ENCODE peak calls at places on chromosomes 2 and 18, in five cellular contexts. B is suprapubic skin, H is GM12891, T is breast epithelium, Q is stomach. R is an unnamed sample.

GRCh38 chr18:10798727-10799435 is 273.1 kb downstream of the NAPG start:
- DNase-seq in B (no peak), H (no peak), T (no peak), Q (no peak), R (no peak)

GRCh38 chr2:21118302-21118920 is 5.4 kb upstream of the TDRD15 start:
- DNase-seq in B (no peak), H (no peak), T (no peak), Q (no peak), R (no peak)

GRCh38 chr2:57906152-57906732 is 140.4 kb upstream of the VRK2 start:
- DNase-seq in B (no peak), H (no peak), T (no peak), Q (no peak), R (peak)

GRCh38 chr2:16225545-16225944 is 285.2 kb downstream of the MYCN start:
- DNase-seq in B (no peak), H (no peak), T (no peak), Q (no peak), R (no peak)

GRCh38 chr2:85668009-85668856 is at the start of gene SFTPB:
- DNase-seq in B (peak), H (no peak), T (no peak), Q (no peak), R (no peak)

GRCh38 chr2:219325136-219325535 is 7.4 kb downstream of the RESP18 start:
- DNase-seq in B (no peak), H (no peak), T (no peak), Q (no peak), R (no peak)

GRCh38 chr2:42980764-42981416 is 188.5 kb upstream of the HAAO start:
- DNase-seq in B (peak), H (no peak), T (no peak), Q (no peak), R (no peak)

GRCh38 chr18:66894851-66895250 is 291.0 kb upstream of the CDH19 start:
- DNase-seq in B (no peak), H (no peak), T (no peak), Q (no peak), R (no peak)

GRCh38 chr2:36797324-36798070 is 101.0 kb downstream of the VIT start:
- DNase-seq in B (no peak), H (no peak), T (no peak), Q (no peak), R (no peak)

GRCh38 chr18:69935319-69936190 is 12.1 kb downstream of the CD226 start:
- DNase-seq in B (no peak), H (no peak), T (peak), Q (peak), R (no peak)

GRCh38 chr2:184769038-184769437 is 170.7 kb downstream of the ZNF804A start:
- DNase-seq in B (no peak), H (no peak), T (no peak), Q (no peak), R (no peak)

GRCh38 chr2:239245872-239246701 is 154.7 kb downstream of the HDAC4 start:
- DNase-seq in B (peak), H (no peak), T (no peak), Q (peak), R (no peak)

GRCh38 chr2:216695401-216695821 is at the start of gene IGFBP5:
- DNase-seq in B (peak), H (no peak), T (peak), Q (peak), R (no peak)
- TF ChIP-seq POLR2AphosphoS5 in B (peak), H (no peak), T (peak), Q (peak), R (no peak)

GRCh38 chr2:171161425-171162289 is 964 bp upstream of the TLK1 start:
- DNase-seq in B (no peak), H (no peak), T (no peak), Q (no peak), R (no peak)

GRCh38 chr2:171160630-171161424 is at the start of gene TLK1:
- DNase-seq in B (peak), H (peak), T (peak), Q (peak), R (peak)

GRCh38 chr2:171160119-171160629 is 519 bp downstream of the TLK1 start:
- DNase-seq in B (peak), H (peak), T (peak), Q (peak), R (peak)

GRCh38 chr2:171165967-171166327 is 5.3 kb upstream of the TLK1 start:
- DNase-seq in B (no peak), H (no peak), T (no peak), Q (no peak), R (no peak)

GRCh38 chr2:171163261-171163660 is 2.6 kb upstream of the TLK1 start:
- DNase-seq in B (no peak), H (no peak), T (no peak), Q (no peak), R (no peak)
- TF ChIP-seq POLR2AphosphoS5 in B (no peak), H (no peak), T (no peak), Q (no peak), R (no peak)

DNA sequence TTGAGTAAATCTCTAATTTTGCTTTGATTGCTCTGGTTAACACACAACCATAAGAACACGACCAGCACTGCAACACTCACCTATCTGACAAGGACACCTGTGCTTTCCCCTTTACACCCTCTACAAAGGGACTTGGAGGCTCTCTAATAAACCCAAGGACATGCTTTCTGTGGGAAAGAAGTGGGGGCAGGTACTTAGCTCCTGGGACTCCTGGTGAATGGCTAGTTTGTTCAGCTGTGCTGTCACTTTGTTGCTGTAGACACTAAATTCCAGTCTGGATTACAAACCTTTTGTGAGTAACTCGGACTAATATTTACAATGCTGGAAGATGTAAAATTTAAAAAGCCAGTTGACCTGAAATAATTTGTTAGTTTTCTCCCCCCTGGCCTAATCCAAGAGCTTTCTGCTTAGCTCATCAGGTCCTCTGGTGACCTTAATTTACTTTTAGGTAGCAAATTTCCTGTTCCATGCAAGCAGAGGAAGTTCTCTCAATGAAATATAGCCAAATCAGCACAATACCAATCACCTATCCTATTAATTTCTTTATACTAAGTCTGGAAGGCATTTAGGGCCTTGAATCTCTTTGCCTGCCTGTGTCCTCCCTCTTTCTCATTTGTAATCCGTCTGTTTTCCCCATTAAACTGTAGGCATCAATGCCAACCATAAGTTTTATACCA is 67.5 kb downstream of the PLCL1 start:
- DNase-seq in B (no peak), H (no peak), T (no peak), Q (no peak), R (no peak)
- TF ChIP-seq POLR2AphosphoS5 in B (no peak), H (no peak), T (no peak), Q (no peak), R (no peak)

GRCh38 chr2:230330206-230330605 is 3.2 kb downstream of the SP140L start:
- DNase-seq in B (no peak), H (no peak), T (no peak), Q (no peak), R (no peak)

GRCh38 chr2:230325316-230326243 is 1.4 kb upstream of the SP140L start:
- DNase-seq in B (no peak), H (no peak), T (no peak), Q (no peak), R (no peak)

GRCh38 chr2:230328155-230328458 is 1.1 kb downstream of the SP140L start:
- DNase-seq in B (no peak), H (no peak), T (no peak), Q (no peak), R (no peak)

GRCh38 chr2:230326453-230327417 is at the start of gene SP140L:
- DNase-seq in B (no peak), H (peak), T (peak), Q (peak), R (peak)

DNA sequence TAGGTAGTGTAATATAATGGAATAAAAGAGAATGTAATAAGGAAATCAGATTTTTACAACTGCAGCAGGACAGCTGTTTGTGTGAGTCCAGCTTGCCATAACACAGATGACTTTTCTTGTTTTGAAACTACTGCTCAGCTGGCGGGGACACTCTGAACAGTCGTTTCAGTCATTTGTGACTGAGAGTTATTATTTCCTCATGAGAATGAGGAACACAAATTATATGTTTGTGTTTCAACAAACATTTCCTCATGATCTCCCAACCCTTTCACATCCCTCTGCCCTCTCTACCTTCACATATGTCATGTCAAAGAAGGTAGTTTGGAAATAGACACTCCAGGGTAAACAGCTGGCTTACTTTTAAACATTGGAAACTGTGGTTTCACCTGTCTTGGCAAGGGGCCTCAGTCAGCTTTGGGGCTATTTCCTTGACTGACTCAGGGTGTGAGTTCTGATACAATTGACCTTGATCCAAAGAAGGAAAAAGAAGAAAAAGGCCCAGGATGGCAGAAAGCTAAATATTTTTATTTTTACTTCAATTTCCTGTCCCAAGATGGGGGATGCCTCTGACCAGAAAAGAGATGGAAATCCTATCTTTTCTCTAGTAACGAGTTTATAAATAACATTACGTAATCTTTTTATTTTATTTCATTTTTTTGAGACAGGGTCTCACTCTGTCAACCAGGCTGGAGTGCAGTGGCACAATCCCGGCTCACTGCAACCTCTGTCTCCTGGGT is 593 bp downstream of the SP140L start:
- DNase-seq in B (no peak), H (no peak), T (no peak), Q (no peak), R (no peak)
- TF ChIP-seq POLR2AphosphoS5 in B (no peak), H (no peak), T (no peak), Q (no peak), R (no peak)

DNA sequence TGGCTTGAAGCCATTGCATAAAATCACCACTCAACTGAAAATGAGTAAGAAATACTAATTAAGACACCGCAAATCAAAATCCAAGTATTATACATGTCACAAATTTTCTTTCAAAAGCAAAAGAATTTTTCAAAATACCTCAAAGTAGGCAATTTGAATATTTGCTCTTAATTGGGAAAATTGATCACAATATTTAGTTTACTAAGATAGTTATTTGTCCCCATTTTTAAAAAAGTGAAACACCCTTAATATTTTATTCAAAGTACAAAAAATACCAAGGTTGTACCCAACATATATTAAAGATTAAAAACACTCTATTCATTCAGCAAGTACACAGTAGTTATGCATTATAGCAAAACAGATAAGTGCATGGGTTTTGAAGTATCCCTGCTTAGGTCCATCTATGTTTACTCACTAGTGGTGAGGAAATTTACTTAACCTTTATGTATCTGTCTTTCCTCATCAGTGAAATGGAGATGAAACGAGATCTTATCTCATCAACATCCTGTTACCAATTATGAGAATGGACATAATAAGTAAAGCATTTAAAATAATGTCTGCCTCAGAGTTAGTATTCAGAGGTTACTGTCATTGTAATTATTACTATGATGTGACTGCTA is 35.1 kb downstream of the VPS54 start:
- DNase-seq in B (no peak), H (no peak), T (no peak), Q (no peak), R (no peak)
- TF ChIP-seq POLR2AphosphoS5 in B (no peak), H (no peak), T (no peak), Q (no peak), R (no peak)

GRCh38 chr2:767440-767839 is 90.2 kb upstream of the TMEM18 start:
- DNase-seq in B (no peak), H (no peak), T (no peak), Q (no peak), R (no peak)
- TF ChIP-seq POLR2AphosphoS5 in B (no peak), H (no peak), T (no peak), Q (no peak), R (no peak)

R was measured in GM12892.